ENCODE peak calls at places on chromosomes 2 and 18, in ten cellular contexts. R is effector memory CD4-positive, alpha-beta T cell; O is Peyer's patch; M is A549; U is psoas muscle; C is breast epithelium; Q is DND-41; N is pancreas; D is CD8-positive, alpha-beta memory T cell; J is GM23248. B is an unnamed sample.

GRCh38 chr2:163822033-163822432 is 86.2 kb upstream of the FIGN start:
- DNase-seq in R (no peak), O (no peak), M (no peak), U (no peak), C (no peak), Q (no peak), N (no peak), D (no peak), J (no peak), B (no peak)

GRCh38 chr2:161898633-161899032 is 175.4 kb downstream of the DPP4 start:
- DNase-seq in R (no peak), O (no peak), M (no peak), U (no peak), C (no peak), Q (peak; percentile 54), N (no peak), D (no peak), J (no peak), B (no peak)

GRCh38 chr2:18918280-18918679 is 328.9 kb upstream of the NT5C1B start:
- DNase-seq in R (no peak), O (no peak), M (no peak), U (no peak), C (no peak), Q (no peak), N (no peak), D (no peak), J (no peak), B (no peak)

GRCh38 chr2:38528008-38528442 is 74.7 kb downstream of the HNRNPLL start:
- DNase-seq in R (no peak), O (no peak), M (peak; percentile 68), U (peak; percentile 38), C (no peak), Q (no peak), N (no peak), D (no peak), J (peak; percentile 90), B (no peak)

GRCh38 chr2:71790261-71791038 is 337.1 kb downstream of the DYSF start:
- DNase-seq in R (no peak), O (no peak), M (no peak), U (no peak), C (no peak), Q (no peak), N (no peak), D (no peak), J (no peak), B (no peak)

GRCh38 chr2:17752892-17753802 is 463 bp downstream of the SMC6 start:
- DNase-seq in R (peak; percentile 2), O (peak; percentile 68), M (peak; percentile 53), U (peak; percentile 40), C (no peak), Q (peak; percentile 46), N (peak; percentile 77), D (no peak), J (peak; percentile 64), B (no peak)

GRCh38 chr2:60260646-60261296 is 292.7 kb downstream of the BCL11A start:
- DNase-seq in R (no peak), O (no peak), M (no peak), U (peak; percentile 23), C (peak; percentile 87), Q (no peak), N (no peak), D (no peak), J (peak; percentile 27), B (no peak)

GRCh38 chr2:98458207-98458606 is 13.5 kb downstream of the INPP4A start:
- DNase-seq in R (no peak), O (no peak), M (no peak), U (no peak), C (no peak), Q (peak; percentile 4), N (no peak), D (peak; percentile 52), J (peak; percentile 64), B (no peak)

GRCh38 chr2:223465793-223466192 is 136.4 kb downstream of the SCG2 start:
- DNase-seq in R (no peak), O (peak; percentile 73), M (peak; percentile 10), U (peak; percentile 85), C (peak; percentile 83), Q (no peak), N (no peak), D (no peak), J (peak; percentile 96), B (peak; percentile 92)

GRCh38 chr2:231452799-231453508 is 11.3 kb downstream of the NCL start:
- DNase-seq in R (no peak), O (no peak), M (no peak), U (no peak), C (no peak), Q (peak; percentile 44), N (peak; percentile 48), D (no peak), J (no peak), B (no peak)

GRCh38 chr18:25236736-25237135 is 115.2 kb downstream of the ZNF521 start:
- DNase-seq in R (no peak), O (no peak), M (no peak), U (no peak), C (no peak), Q (no peak), N (no peak), D (no peak), J (no peak), B (no peak)
- H3K4me1 ChIP-seq in R (no peaks in the 10 kb centered on the region), O (no peaks in the 10 kb centered on the region), M (no peaks in the 10 kb centered on the region), U (peaks cover 10% of the 10 kb centered on the region), C (peaks cover 17% of the 10 kb centered on the region), Q (peaks cover 8% of the 10 kb centered on the region), N (no peaks in the 10 kb centered on the region), D (no peaks in the 10 kb centered on the region), J (peaks cover 29% of the 10 kb centered on the region), B (no peaks in the 10 kb centered on the region)

GRCh38 chr2:624096-624495 is 53.1 kb downstream of the TMEM18 start:
- DNase-seq in R (no peak), O (no peak), M (no peak), U (no peak), C (no peak), Q (no peak), N (no peak), D (no peak), J (no peak), B (no peak)
- H3K9me3 ChIP-seq in R (no peaks in the 10 kb centered on the region), O (no peaks in the 10 kb centered on the region), M (peaks cover 4% of the 10 kb centered on the region), U (no peaks in the 10 kb centered on the region), C (peaks cover 10% of the 10 kb centered on the region), Q (no peaks in the 10 kb centered on the region), N (no peaks in the 10 kb centered on the region), D (no peaks in the 10 kb centered on the region), J (no peaks in the 10 kb centered on the region), B (no peaks in the 10 kb centered on the region)

GRCh38 chr2:54577944-54578667 is 122.0 kb downstream of the SPTBN1 start:
- DNase-seq in R (no peak), O (no peak), M (no peak), U (no peak), C (no peak), Q (no peak), N (no peak), D (no peak), J (no peak), B (no peak)

GRCh38 chr2:54579061-54579681 is 123.0 kb downstream of the SPTBN1 start:
- DNase-seq in R (no peak), O (no peak), M (no peak), U (no peak), C (no peak), Q (no peak), N (no peak), D (no peak), J (no peak), B (no peak)

GRCh38 chr2:54577035-54577434 is 120.9 kb downstream of the SPTBN1 start:
- DNase-seq in R (no peak), O (peak; percentile 71), M (no peak), U (no peak), C (peak; percentile 48), Q (no peak), N (peak; percentile 83), D (no peak), J (no peak), B (no peak)

GRCh38 chr2:54579682-54580349 is 123.7 kb downstream of the SPTBN1 start:
- DNase-seq in R (no peak), O (peak; percentile 86), M (peak; percentile 46), U (no peak), C (no peak), Q (no peak), N (no peak), D (peak; percentile 82), J (no peak), B (no peak)

GRCh38 chr2:54578668-54579045 is 122.5 kb downstream of the SPTBN1 start:
- DNase-seq in R (no peak), O (no peak), M (no peak), U (no peak), C (no peak), Q (no peak), N (no peak), D (no peak), J (no peak), B (no peak)
- H3K4me1 ChIP-seq in R (peaks cover 92% of the 10 kb centered on the region), O (peaks cover 5% of the 10 kb centered on the region), M (peaks cover 100% of the 10 kb centered on the region), U (peaks cover 53% of the 10 kb centered on the region), C (peaks cover 25% of the 10 kb centered on the region), Q (peaks cover 20% of the 10 kb centered on the region), N (peaks cover 73% of the 10 kb centered on the region), D (peaks cover 95% of the 10 kb centered on the region), J (peaks cover 19% of the 10 kb centered on the region), B (peaks cover 76% of the 10 kb centered on the region)

DNA sequence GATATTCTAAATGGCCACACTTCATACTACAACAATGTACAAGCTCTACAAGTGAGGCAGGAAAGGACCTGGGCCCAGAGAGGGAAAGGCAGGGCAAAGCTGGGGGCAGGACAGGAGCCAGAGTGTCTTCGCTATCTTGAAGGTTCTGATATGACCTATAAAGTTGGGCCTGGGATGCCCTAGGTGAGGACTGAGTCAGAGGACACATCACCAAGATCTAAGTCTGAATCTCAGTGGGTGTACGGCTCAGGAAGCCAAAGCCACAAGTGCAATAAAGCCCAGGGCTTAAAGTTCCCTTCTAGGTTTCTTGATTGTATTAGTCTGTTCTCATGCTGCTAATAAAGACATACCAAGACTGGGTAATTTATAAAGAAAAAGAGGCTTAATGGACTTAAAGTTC is 219.1 kb downstream of the ALK start:
- DNase-seq in R (no peak), O (no peak), M (no peak), U (no peak), C (no peak), Q (no peak), N (no peak), D (no peak), J (no peak), B (no peak)
- H3K9me3 ChIP-seq in R (no peaks in the 10 kb centered on the region), O (no peaks in the 10 kb centered on the region), M (no peaks in the 10 kb centered on the region), U (no peaks in the 10 kb centered on the region), C (no peaks in the 10 kb centered on the region), Q (no peaks in the 10 kb centered on the region), N (no peaks in the 10 kb centered on the region), D (no peaks in the 10 kb centered on the region), J (no peaks in the 10 kb centered on the region), B (no peaks in the 10 kb centered on the region)

DNA sequence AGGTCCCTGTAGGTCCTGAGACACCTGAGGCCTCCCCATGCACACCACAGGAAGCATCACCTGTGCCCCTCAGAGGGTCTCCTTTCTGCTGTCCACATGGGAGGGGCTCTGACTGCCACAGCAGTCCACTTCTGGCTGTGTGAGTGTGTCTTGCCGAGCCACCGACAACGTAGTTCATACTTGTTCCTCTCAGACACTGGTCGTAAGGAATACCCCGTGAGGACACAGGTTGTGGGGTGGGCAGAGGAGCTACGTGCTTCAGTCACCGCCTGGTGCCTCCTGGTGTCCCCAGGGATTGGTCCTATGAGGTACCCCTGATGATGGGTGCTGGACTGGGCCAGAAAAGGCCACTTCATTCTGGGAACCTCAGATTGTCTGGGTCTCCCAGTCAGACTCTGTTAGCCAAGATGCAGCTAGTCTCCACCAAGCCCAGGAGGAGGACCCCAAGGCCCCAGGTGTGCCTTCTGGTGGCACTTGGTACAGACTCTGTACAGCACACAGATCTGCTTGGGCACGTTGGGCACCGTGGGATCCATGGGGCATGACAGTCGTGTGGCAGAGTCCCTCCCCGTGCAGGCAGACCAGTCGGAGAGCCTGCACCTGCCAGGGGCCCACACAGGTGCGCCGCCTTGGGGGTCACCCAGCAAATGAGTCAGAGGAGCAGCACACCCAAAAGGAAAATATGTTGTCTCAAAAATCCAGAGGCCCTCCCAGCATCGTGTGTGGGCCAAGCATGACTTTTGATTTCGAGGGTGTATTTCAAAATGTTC is 2.5 kb downstream of the ARHGEF4 start:
- DNase-seq in R (no peak), O (no peak), M (no peak), U (no peak), C (no peak), Q (no peak), N (no peak), D (no peak), J (no peak), B (no peak)
- H3K4me1 ChIP-seq in R (peaks cover 9% of the 10 kb centered on the region), O (no peaks in the 10 kb centered on the region), M (peaks cover 5% of the 10 kb centered on the region), U (no peaks in the 10 kb centered on the region), C (no peaks in the 10 kb centered on the region), Q (no peaks in the 10 kb centered on the region), N (no peaks in the 10 kb centered on the region), D (no peaks in the 10 kb centered on the region), J (no peaks in the 10 kb centered on the region), B (peaks cover 14% of the 10 kb centered on the region)

B was measured in tibial nerve.